ENCODE peak calls at places on chromosome X, in five cellular contexts. Y is GM12878, K is fibroblast of mammary gland, Q is uterus, H is heart right ventricle. J is an unnamed sample.

GRCh38 chrX:38282044-38282443 is 45.3 kb downstream of the RPGR start:
- DNase-seq in Y (no peak), K (peak; percentile 39), Q (no peak), H (peak; percentile 4), J (peak; percentile 25)

GRCh38 chrX:15336023-15336413 is 695 bp upstream of the PIGA start:
- DNase-seq in Y (no peak), K (peak; percentile 71), Q (no peak), H (no peak), J (peak; percentile 47)

GRCh38 chrX:69073241-69073640 is 92.0 kb downstream of the PJA1 start:
- DNase-seq in Y (no peak), K (no peak), Q (no peak), H (no peak), J (no peak)

GRCh38 chrX:40062525-40063193 is 35.1 kb downstream of the BCOR start:
- DNase-seq in Y (no peak), K (no peak), Q (peak; percentile 31), H (no peak), J (no peak)

GRCh38 chrX:19840899-19841648 is 46.3 kb downstream of the SH3KBP1 start:
- DNase-seq in Y (peak; percentile 64), K (no peak), Q (no peak), H (no peak), J (no peak)

GRCh38 chrX:348461-349117 is 30.0 kb upstream of the GTPBP6 start:
- DNase-seq in Y (no peak), K (no peak), Q (no peak), H (no peak), J (no peak)

GRCh38 chrX:73668779-73669178 is 105.8 kb downstream of the CHIC1 start:
- DNase-seq in Y (no peak), K (no peak), Q (no peak), H (peak; percentile 10), J (no peak)

GRCh38 chrX:151977923-151978322 is 3.4 kb upstream of the GABRE start:
- DNase-seq in Y (no peak), K (no peak), Q (no peak), H (no peak), J (no peak)

GRCh38 chrX:136126371-136126770 is 21.0 kb upstream of the FHL1 start:
- DNase-seq in Y (no peak), K (no peak), Q (no peak), H (no peak), J (no peak)

GRCh38 chrX:70444326-70445196 is at the start of gene DLG3:
- DNase-seq in Y (no peak), K (peak; percentile 29), Q (no peak), H (no peak), J (peak; percentile 28)

GRCh38 chrX:39000802-39001201 is 199.5 kb downstream of the MID1IP1 start:
- DNase-seq in Y (no peak), K (peak; percentile 54), Q (no peak), H (no peak), J (peak; percentile 29)

GRCh38 chrX:155956649-155957048 is 40.8 kb upstream of the IL9R start:
- DNase-seq in Y (no peak), K (no peak), Q (no peak), H (no peak), J (no peak)

GRCh38 chrX:45755719-45756118 is 555.0 kb upstream of the DIPK2B start:
- DNase-seq in Y (no peak), K (no peak), Q (no peak), H (no peak), J (no peak)

GRCh38 chrX:131723646-131724045 is 179.8 kb downstream of the OR13H1 start:
- DNase-seq in Y (no peak), K (no peak), Q (no peak), H (no peak), J (no peak)

GRCh38 chrX:25523574-25523973 is 507.8 kb upstream of the ARX start:
- DNase-seq in Y (no peak), K (peak; percentile 26), Q (no peak), H (peak; percentile 18), J (peak; percentile 7)

GRCh38 chrX:28189011-28189410 is 207.8 kb upstream of the DCAF8L1 start:
- DNase-seq in Y (no peak), K (peak; percentile 26), Q (no peak), H (no peak), J (no peak)

GRCh38 chrX:104564921-104565703 is 887 bp upstream of the IL1RAPL2 start:
- DNase-seq in Y (no peak), K (no peak), Q (no peak), H (no peak), J (no peak)

GRCh38 chrX:38249965-38250364 is 29.3 kb upstream of the SRPX start:
- DNase-seq in Y (no peak), K (peak; percentile 36), Q (no peak), H (no peak), J (no peak)

GRCh38 chrX:19647159-19647558 is 131.9 kb upstream of the MAP3K15 start:
- DNase-seq in Y (no peak), K (no peak), Q (no peak), H (no peak), J (no peak)

DNA sequence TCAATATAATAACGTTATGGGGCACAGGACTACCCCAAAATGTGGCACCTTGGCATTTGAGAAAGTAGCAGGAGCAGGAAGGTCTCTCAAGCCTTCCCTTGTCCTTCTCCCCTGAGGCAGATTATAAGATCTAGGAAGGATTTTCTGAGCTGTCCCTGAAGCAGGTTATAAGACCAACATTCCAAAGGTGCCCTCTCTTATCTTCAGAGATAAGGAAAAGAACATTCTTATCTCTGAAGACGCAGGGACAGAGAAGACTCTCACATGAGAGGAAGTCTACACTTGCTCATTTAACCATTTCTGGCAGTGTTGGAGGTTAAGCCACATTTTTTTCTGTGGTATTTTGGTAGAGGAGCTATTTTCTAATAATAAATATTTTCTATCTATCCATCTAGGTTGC is 437.9 kb upstream of the MAOA start:
- DNase-seq in Y (no peak), K (no peak), Q (no peak), H (no peak), J (no peak)
- TF ChIP-seq CTCF in Y (no peak), K (no peak), Q (no peak), H (no peak), J (no peak)

GRCh38 chrX:101417190-101417589 is 9.2 kb downstream of the HNRNPH2 start:
- DNase-seq in Y (no peak), K (no peak), Q (no peak), H (no peak), J (no peak)
- H3K4me3 ChIP-seq in Y (no peak overlapping the region), K (no peak overlapping the region), Q (no peak overlapping the region), H (no peak overlapping the region), J (no peak overlapping the region)

DNA sequence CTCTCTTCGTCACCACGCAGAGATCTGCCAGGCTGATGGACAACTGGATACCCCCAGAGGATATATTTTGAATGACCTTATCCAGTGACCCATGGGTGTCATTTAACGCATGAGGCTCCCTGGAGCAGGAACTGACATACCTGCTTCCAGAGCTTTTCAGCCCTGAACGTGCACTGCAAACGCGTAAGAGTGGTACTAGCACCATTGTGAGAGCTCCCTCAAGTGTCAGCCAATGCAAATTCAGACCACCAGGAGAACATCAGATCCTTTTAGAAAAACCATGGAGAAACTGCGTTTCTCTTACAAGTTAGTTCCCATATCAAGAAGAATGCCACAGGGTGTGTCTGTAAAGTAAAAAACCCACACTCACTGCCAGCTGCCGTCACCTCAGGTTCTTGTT is 7.3 kb downstream of the TREX2 start:
- DNase-seq in Y (no peak), K (peak; percentile 35), Q (no peak), H (no peak), J (peak; percentile 9)
- TF ChIP-seq CTCF in Y (no peak), K (peak; percentile 41), Q (no peak), H (peak; percentile 56), J (peak; percentile 50)

GRCh38 chrX:110050885-110051284 is 48.0 kb downstream of the TMEM164 start:
- DNase-seq in Y (no peak), K (no peak), Q (no peak), H (no peak), J (no peak)
- H3K4me3 ChIP-seq in Y (no peak overlapping the region), K (no peak overlapping the region), Q (no peak overlapping the region), H (no peak overlapping the region), J (no peak overlapping the region)

GRCh38 chrX:82648062-82648461 is 860.0 kb upstream of the POU3F4 start:
- DNase-seq in Y (no peak), K (no peak), Q (no peak), H (no peak), J (no peak)
- TF ChIP-seq CTCF in Y (no peak), K (peak; percentile 6), Q (no peak), H (no peak), J (no peak)

GRCh38 chrX:153827903-153828302 is 2.4 kb downstream of the PDZD4 start:
- DNase-seq in Y (no peak), K (no peak), Q (no peak), H (no peak), J (no peak)

GRCh38 chrX:153828723-153829548 is 1.4 kb downstream of the PDZD4 start:
- DNase-seq in Y (no peak), K (no peak), Q (no peak), H (no peak), J (peak; percentile 1)

GRCh38 chrX:153827016-153827415 is 3.3 kb downstream of the PDZD4 start:
- DNase-seq in Y (no peak), K (no peak), Q (no peak), H (no peak), J (no peak)

GRCh38 chrX:153829549-153829798 is 870 bp downstream of the PDZD4 start:
- DNase-seq in Y (no peak), K (no peak), Q (no peak), H (no peak), J (no peak)

DNA sequence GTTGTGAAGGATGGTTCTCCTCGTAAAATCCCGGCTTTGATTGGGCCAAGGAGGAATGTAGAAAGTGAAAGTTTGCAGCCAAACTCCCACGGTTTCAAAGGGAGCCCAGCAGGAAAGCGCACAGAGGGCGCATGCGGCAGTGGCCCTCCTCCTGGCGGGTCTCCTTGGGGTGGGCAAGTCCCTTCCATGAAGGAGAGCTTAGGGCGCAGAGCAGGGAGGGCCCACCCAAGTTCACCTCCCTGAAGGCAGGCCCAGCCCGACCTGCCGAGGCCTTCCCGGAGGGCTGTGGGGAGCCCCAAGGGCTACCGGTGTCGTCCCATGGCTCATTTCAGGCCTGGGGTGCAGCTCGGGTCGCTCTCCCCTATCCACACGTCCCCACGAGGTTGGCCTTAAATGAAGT is 2.0 kb downstream of the PDZD4 start:
- DNase-seq in Y (no peak), K (no peak), Q (no peak), H (no peak), J (no peak)
- H3K4me3 ChIP-seq in Y (no peak overlapping the region), K (no peak overlapping the region), Q (peak overlapping the region; percentile 30), H (peak overlapping the region; percentile 46), J (no peak overlapping the region)

DNA sequence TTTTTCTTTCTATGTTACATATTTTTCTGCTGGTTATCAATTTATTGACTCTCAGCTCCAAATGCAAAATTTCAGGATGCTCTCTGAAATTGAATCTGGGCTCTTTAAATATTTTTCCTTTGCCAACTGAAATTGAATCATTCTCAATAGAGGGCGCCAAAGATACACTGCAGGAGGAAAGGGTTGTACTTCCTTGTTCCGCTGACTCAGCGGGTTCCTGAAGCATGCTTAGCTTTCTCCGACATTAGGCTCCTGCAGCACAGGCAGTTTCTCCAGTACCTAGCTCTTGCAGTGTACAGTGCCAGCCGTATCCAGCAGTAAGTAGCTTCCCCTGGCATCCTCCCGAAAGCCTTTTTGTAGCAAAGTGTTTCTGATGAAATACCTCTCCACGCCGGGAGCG is 28.8 kb upstream of the CFAP47 start:
- DNase-seq in Y (no peak), K (peak; percentile 31), Q (no peak), H (peak; percentile 18), J (no peak)
- TF ChIP-seq CTCF in Y (peak; percentile 55), K (peak; percentile 47), Q (no peak), H (peak; percentile 65), J (no peak)